ENCODE peak calls at places on chromosomes 4 and X, in nine cellular contexts. Y is stomach; E is suprapubic skin; A is mesendoderm; P is GM23338; O is CD8-positive, alpha-beta memory T cell; U is naive thymus-derived CD4-positive, alpha-beta T cell; D is H9; R is heart left ventricle. G is an unnamed sample. For H3K4me1, the result is how much of the 10 kb centered on the place peaks cover.

GRCh38 chr4:23972805-23973204 is 83.0 kb upstream of the PPARGC1A start:
- DNase-seq in E (no peak), O (no peak), R (no peak), Y (no peak), P (no peak), D (no peak), U (no peak), A (peak), G (no peak)

GRCh38 chrX:6383488-6383887 is 151.4 kb downstream of the VCX3A start:
- DNase-seq in R (no peak), E (no peak), D (no peak), O (no peak), U (no peak), Y (no peak), A (peak), P (peak), G (no peak)

GRCh38 chr4:3135155-3136011 is 60.9 kb downstream of the HTT start:
- DNase-seq in D (no peak), Y (no peak), R (no peak), P (no peak), U (no peak), O (no peak), A (no peak), E (no peak), G (no peak)

GRCh38 chr4:83618431-83618830 is 82.5 kb downstream of the GPAT3 start:
- DNase-seq in D (no peak), E (no peak), U (no peak), O (no peak), P (peak), Y (peak), R (peak), A (peak), G (no peak)

GRCh38 chr4:6972911-6973310 is 63.3 kb downstream of the TBC1D14 start:
- DNase-seq in Y (no peak), D (peak), E (no peak), P (peak), R (no peak), O (no peak), A (peak), U (no peak), G (no peak)

GRCh38 chr4:17098401-17098800 is 200.0 kb upstream of the LDB2 start:
- DNase-seq in A (no peak), R (no peak), U (no peak), D (no peak), E (no peak), O (no peak), P (no peak), Y (no peak), G (no peak)

GRCh38 chr4:1866095-1866755 is 5.0 kb upstream of the NSD2 start:
- DNase-seq in Y (no peak), E (no peak), U (no peak), P (no peak), O (no peak), D (no peak), A (no peak), R (no peak), G (no peak)

GRCh38 chr4:142248946-142249345 is 597.2 kb downstream of the INPP4B start:
- DNase-seq in A (no peak), U (no peak), R (no peak), Y (no peak), P (no peak), E (no peak), O (no peak), D (no peak), G (no peak)

GRCh38 chr4:131348258-131348657 is 1800.8 kb upstream of the PCDH10 start:
- DNase-seq in O (no peak), Y (no peak), P (no peak), U (no peak), D (no peak), E (no peak), R (no peak), A (no peak), G (no peak)

GRCh38 chr4:41363384-41363981 is 106.8 kb downstream of the UCHL1 start:
- DNase-seq in A (peak), E (no peak), Y (no peak), P (peak), U (no peak), O (no peak), R (peak), D (peak), G (no peak)

GRCh38 chr4:14022428-14022827 is 394.9 kb upstream of the BOD1L1 start:
- DNase-seq in O (no peak), D (no peak), P (no peak), E (no peak), R (no peak), Y (no peak), U (no peak), A (peak), G (no peak)

GRCh38 chr4:1508161-1509160 is 102.2 kb upstream of the NKX1-1 start:
- DNase-seq in U (no peak), P (no peak), A (no peak), R (no peak), Y (no peak), O (no peak), E (peak), D (no peak), G (peak)

GRCh38 chr4:36054750-36055467 is 189.4 kb downstream of the ARAP2 start:
- DNase-seq in A (no peak), D (no peak), P (no peak), E (no peak), O (no peak), R (no peak), Y (no peak), U (no peak), G (no peak)

GRCh38 chr4:17280266-17280665 is 231.6 kb downstream of the QDPR start:
- DNase-seq in U (no peak), Y (no peak), O (no peak), E (no peak), R (no peak), P (peak), A (no peak), D (no peak), G (no peak)

GRCh38 chrX:154457491-154458115 is 478 bp upstream of the PLXNA3 start:
- DNase-seq in O (peak), D (peak), A (peak), R (peak), P (peak), Y (peak), U (peak), E (no peak), G (peak)

GRCh38 chr4:38174811-38175210 is 214.6 kb downstream of the PTTG2 start:
- DNase-seq in U (no peak), A (no peak), P (no peak), R (no peak), E (no peak), Y (no peak), O (no peak), D (no peak), G (no peak)
- H3K4me1 ChIP-seq in U (under half), A (under half), P (under half), R (under half), E (under half), Y (under half), O (under half), D (under half), G (under half)

DNA sequence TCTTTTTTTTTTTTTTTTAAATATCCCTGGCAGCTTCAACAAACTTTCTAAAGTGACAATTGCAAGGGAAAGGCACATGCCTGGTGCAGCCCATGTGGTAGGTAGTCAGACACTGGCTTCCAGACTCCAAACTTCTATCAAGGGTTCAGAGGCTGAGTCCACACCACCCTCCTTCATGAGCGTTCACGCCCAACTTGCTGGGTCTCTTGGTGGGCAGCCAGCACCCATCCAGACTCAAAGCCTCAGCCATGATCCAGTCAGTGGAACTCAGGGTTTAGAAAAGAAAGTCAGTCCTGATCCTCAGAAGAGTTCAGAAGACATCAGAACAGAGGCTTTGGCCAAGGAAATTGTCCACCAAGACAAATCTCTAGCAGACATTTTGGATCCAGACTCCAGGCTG is 141.5 kb downstream of the SOWAHB start:
- DNase-seq in D (no peak), R (no peak), E (no peak), A (no peak), P (no peak), Y (no peak), O (no peak), U (no peak), G (no peak)
- H3K4me1 ChIP-seq in D (under half), R (under half), E (under half), A (under half), P (under half), Y (under half), O (under half), U (under half), G (under half)

DNA sequence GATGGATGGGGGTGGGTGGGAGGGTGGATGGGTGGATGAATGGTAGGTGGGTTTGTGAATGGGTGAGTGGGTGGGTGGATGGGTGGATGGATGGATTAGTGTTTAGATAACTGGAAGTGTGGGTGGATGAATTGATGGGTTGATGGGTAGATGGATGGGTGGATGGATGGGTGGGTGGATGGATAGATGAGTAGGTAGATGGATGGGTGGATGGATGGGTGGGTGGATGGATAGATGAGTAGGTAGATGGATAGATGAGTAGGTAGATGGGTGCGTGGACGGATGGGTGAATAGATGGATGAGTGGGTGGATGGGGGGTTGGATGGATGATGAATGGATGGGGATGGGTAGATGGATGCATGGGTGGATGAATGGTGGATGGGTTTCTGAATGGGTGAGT is 20.3 kb upstream of the ASMTL start:
- DNase-seq in E (peak), O (no peak), D (no peak), U (no peak), P (no peak), R (no peak), Y (no peak), A (no peak), G (no peak)
- H3K4me1 ChIP-seq in E (under half), O (half or more), D (under half), U (under half), P (under half), R (under half), Y (under half), A (under half), G (under half)

GRCh38 chr4:139555705-139556070 is 331 bp downstream of the SETD7 start:
- DNase-seq in U (peak), O (no peak), R (no peak), A (no peak), Y (peak), E (peak), D (no peak), P (no peak), G (no peak)

GRCh38 chr4:139556071-139556734 is at the start of gene SETD7:
- DNase-seq in E (peak), U (peak), P (peak), D (peak), Y (peak), O (peak), A (peak), R (peak), G (peak)

GRCh38 chr4:139553751-139554670 is 2.0 kb downstream of the SETD7 start:
- DNase-seq in Y (no peak), U (no peak), D (no peak), A (peak), R (no peak), P (no peak), O (no peak), E (no peak), G (no peak)

GRCh38 chr4:139554726-139555072 is 1.3 kb downstream of the SETD7 start:
- DNase-seq in R (no peak), U (no peak), D (no peak), E (no peak), O (no peak), A (no peak), P (no peak), Y (no peak), G (no peak)

DNA sequence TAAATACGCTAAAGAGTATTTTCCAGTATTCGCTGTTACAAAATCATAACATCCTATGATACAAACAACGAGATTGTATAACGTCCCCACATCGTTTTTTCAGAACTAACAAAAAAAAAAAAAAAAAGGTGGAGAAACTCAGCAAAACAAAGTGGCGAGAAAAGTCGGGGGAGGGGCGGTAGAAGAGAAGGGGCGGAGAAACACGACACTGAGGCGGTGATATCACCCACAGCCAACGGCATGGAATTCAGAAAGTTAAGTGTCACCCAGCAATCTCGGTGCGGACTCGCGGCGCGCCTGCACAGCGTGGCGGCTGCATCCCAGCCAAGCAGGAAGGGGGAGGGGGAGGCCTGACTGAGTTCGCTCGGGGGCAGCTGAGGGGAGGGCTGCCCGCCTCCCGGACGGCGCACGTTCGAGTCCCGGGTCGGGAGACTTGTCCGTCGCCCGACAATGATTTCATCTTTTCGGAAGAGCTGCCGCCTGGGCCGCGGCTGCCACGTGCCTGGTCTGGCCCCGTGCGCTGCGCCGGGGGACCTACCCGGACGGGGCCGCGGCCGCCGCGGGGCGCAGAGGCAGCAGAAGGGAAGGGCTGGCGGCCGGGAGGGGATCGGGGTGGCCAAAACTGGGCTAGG is 830 bp downstream of the SETD7 start:
- DNase-seq in A (peak), D (peak), R (peak), Y (peak), E (peak), P (peak), U (peak), O (peak), G (peak)
- H3K4me1 ChIP-seq in A (under half), D (under half), R (under half), Y (half or more), E (half or more), P (under half), U (under half), O (under half), G (under half)

DNA sequence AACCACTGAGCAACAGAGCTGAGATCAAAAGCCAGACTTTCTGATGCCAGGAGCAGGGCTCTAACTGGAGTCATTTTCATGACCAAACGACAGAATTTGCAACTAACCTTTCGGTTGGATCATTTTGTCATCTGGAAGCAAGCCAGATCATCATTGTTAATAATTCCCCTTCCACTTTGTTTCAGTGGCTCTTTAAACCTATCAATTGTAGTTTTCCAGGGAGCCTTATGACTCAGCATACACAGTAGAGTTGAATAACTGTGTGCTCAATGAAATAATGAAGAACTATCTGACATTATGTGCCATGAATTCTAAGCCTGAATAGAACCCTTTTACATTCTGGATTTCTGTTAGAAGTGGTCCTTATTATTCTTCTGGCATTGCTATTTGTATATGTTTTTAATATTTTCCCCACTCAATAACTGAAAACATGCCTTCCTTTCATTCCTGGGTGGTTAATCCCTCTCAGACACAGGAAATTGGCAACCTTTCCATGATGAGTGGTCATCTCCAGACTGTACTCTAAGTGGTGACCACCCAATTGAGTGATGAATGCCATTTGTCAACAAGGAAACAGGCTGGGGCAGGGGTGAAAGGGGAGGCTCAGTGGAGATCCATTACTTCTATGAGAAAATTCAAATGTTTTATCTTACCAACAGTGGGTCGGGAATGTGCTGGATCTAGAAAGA is 431.8 kb downstream of the BCOR start:
- DNase-seq in Y (no peak), U (no peak), P (no peak), E (no peak), D (no peak), O (no peak), A (no peak), R (no peak), G (no peak)
- H3K4me1 ChIP-seq in Y (under half), U (under half), P (under half), E (under half), D (under half), O (under half), A (under half), R (under half), G (under half)

DNA sequence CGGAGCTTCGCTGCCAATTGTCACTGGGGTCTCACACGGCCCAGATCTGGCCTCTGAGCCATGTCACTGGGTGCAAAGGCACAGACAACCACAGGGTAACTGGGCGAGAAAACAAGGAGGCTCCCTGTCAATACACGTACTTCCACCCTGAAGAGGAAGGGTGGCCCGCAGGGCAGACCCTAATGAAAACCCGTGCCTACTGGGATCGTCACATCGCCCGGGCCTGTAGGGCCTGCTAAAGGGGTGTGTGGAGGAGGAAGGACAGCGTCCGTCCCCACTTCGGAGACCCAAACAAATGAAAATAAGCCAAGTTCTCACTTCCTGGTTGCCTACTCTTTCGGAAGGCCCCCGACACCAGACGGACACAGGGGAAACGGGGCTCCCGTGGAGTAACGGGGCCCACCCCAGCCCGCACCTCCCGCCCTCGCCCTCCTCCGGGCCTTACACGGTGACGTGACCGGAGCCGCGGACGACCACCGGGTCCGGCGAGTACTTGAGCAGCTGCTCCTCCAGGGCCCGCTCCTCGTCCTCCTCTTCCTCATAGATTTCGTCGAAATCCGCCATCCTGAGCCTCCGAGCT is 578 bp downstream of the CHIC2 start:
- DNase-seq in A (peak), Y (peak), U (peak), P (peak), O (peak), D (peak), E (peak), R (peak), G (peak)
- H3K4me1 ChIP-seq in A (under half), Y (half or more), U (under half), P (under half), O (under half), D (under half), E (half or more), R (under half), G (under half)

DNA sequence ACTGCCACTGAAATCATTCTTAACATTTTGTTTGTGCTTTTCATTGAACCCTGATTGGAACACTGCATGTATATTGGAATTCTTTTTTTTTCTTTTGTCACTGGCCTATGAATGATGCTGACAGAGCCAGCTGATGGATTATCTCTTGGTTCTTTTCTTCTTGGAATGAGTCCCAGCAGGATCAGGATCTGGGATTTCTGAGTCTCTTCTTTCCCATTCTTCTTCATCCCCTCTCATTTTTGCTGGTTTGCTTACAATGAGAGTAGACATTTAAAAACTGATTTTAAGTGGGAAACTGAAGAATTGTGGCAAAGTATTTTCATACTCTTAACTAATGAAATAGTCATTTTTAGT is 9.0 kb downstream of the DCUN1D4 start:
- DNase-seq in D (no peak), A (no peak), Y (no peak), O (no peak), P (no peak), U (no peak), R (no peak), E (no peak), G (no peak)
- H3K4me1 ChIP-seq in D (under half), A (under half), Y (half or more), O (under half), P (half or more), U (under half), R (under half), E (under half), G (under half)

GRCh38 chrX:41336447-41336846 is 2.5 kb downstream of the DDX3X start:
- DNase-seq in Y (no peak), A (no peak), O (no peak), D (no peak), E (no peak), P (no peak), U (no peak), R (no peak), G (no peak)

GRCh38 chrX:41337140-41337539 is 3.2 kb downstream of the DDX3X start:
- DNase-seq in U (no peak), E (no peak), D (no peak), O (no peak), R (no peak), A (no peak), Y (no peak), P (no peak), G (no peak)

GRCh38 chrX:41334866-41335589 is 1.1 kb downstream of the DDX3X start:
- DNase-seq in E (peak), O (peak), D (peak), P (peak), A (peak), U (peak), Y (peak), R (peak), G (peak)

GRCh38 chrX:41333994-41334865 is at the start of gene DDX3X:
- DNase-seq in Y (peak), U (peak), P (peak), O (peak), A (peak), E (peak), R (peak), D (peak), G (peak)

DNA sequence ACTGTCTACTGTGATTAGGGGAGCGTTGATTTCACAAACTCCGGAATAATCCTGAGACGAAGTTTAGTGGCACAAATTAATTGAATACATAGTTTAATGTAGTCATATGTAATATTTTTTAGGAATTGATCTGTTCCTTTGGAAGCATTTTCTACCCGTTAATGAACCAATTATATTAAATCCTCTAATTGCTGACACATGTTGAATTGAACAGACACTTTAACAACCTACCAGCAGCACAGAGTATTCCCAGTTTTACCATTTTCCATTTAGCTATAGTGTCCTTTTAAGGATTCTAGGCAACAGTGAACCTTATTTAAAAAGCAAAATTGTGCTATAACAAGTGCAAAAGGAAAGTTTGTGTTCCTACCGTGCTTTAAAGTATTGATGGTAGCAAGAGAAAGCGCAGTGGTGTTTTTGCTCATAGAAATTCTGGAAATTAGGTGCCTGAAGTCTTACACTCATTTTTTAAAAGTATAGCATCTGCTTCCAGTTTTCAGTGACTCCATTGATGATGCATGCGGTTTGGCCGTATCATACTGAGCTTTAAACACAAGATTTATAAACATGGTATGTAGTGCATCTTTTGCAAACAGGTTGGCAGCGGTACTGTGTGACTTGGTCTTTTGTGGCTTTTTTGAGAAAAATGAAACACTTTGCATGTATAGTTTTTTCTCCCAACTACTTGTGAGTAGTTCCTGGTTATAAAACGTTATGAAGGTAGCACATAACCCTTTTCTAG is 1.8 kb downstream of the DDX3X start:
- DNase-seq in Y (no peak), P (no peak), O (no peak), D (no peak), A (no peak), U (no peak), R (no peak), E (no peak), G (no peak)
- H3K4me1 ChIP-seq in Y (under half), P (under half), O (under half), D (under half), A (under half), U (under half), R (under half), E (under half), G (under half)